ENCODE peak calls at places on chromosomes 2 and 18, in seven cellular contexts. G is HFF-Myc; L is heart left ventricle; B is activated effector memory CD4-positive, alpha-beta T cell treated with anti-CD3 and anti-CD28 coated beads, Interleukin-2, amount 50 U/mL, for 16 hours; O is colonic mucosa; C is AG08395; Z is epithelial cell of esophagus. P is an unnamed sample.

GRCh38 chr2:159677654-159678053 is 34.7 kb upstream of the MARCHF7 start:
- DNase-seq in G (no peak), L (no peak), B (no peak), O (no peak), C (peak), Z (peak), P (peak)

GRCh38 chr2:217216316-217216715 is 356.5 kb upstream of the TNP1 start:
- DNase-seq in G (no peak), L (no peak), B (no peak), O (no peak), C (no peak), Z (no peak), P (no peak)

GRCh38 chr18:58095251-58095650 is 51.2 kb downstream of the NEDD4L start:
- DNase-seq in G (no peak), L (no peak), B (no peak), O (no peak), C (no peak), Z (no peak), P (no peak)

GRCh38 chr18:32333781-32334180 is 136.9 kb downstream of the GAREM1 start:
- DNase-seq in G (no peak), L (peak), B (no peak), O (no peak), C (no peak), Z (peak), P (peak)

GRCh38 chr2:128641421-128642095 is 322.9 kb upstream of the HS6ST1 start:
- DNase-seq in G (no peak), L (no peak), B (no peak), O (no peak), C (no peak), Z (no peak), P (no peak)

GRCh38 chr18:74023220-74023619 is 124.4 kb downstream of the FBXO15 start:
- DNase-seq in G (no peak), L (no peak), B (no peak), O (no peak), C (no peak), Z (no peak), P (no peak)

GRCh38 chr2:81894451-81894990 is 1590.0 kb upstream of the LRRTM1 start:
- DNase-seq in G (no peak), L (no peak), B (no peak), O (no peak), C (no peak), Z (peak), P (no peak)

GRCh38 chr2:65514555-65515195 is 82.3 kb upstream of the SPRED2 start:
- DNase-seq in G (no peak), L (no peak), B (no peak), O (no peak), C (peak), Z (peak), P (no peak)

GRCh38 chr2:10094271-10094814 is 14.1 kb upstream of the CYS1 start:
- DNase-seq in G (no peak), L (no peak), B (no peak), O (no peak), C (no peak), Z (no peak), P (peak)

GRCh38 chr18:23487738-23488625 is 15.3 kb upstream of the RMC1 start:
- DNase-seq in G (no peak), L (no peak), B (peak), O (peak), C (no peak), Z (peak), P (no peak)

GRCh38 chr2:120600335-120600734 is 135.3 kb upstream of the GLI2 start:
- DNase-seq in G (no peak), L (no peak), B (no peak), O (no peak), C (no peak), Z (no peak), P (no peak)

GRCh38 chr2:177332041-177332991 is 60.3 kb upstream of the AGPS start:
- DNase-seq in G (peak), L (peak), B (no peak), O (peak), C (peak), Z (peak), P (peak)

GRCh38 chr18:63119647-63120046 is 199.9 kb downstream of the BCL2 start:
- DNase-seq in G (peak), L (peak), B (peak), O (peak), C (peak), Z (peak), P (peak)

GRCh38 chr18:6741290-6741689 is 11.8 kb downstream of the ARHGAP28 start:
- DNase-seq in G (peak), L (peak), B (no peak), O (no peak), C (peak), Z (peak), P (no peak)

GRCh38 chr2:186561467-186562208 is 28.2 kb upstream of the ITGAV start:
- DNase-seq in G (no peak), L (no peak), B (no peak), O (no peak), C (no peak), Z (peak), P (no peak)

GRCh38 chr18:50870138-50870845 is 8.6 kb upstream of the ME2 start:
- DNase-seq in G (no peak), L (no peak), B (no peak), O (no peak), C (no peak), Z (peak), P (no peak)

GRCh38 chr2:239819091-239819973 is 205.8 kb downstream of the NDUFA10 start:
- DNase-seq in G (no peak), L (no peak), B (peak), O (no peak), C (no peak), Z (no peak), P (no peak)

GRCh38 chr2:190970170-190970569 is 43.8 kb downstream of the STAT1 start:
- DNase-seq in G (no peak), L (no peak), B (no peak), O (no peak), C (no peak), Z (no peak), P (no peak)

GRCh38 chr2:241863021-241863954 is 4.6 kb upstream of the PDCD1 start:
- DNase-seq in G (no peak), L (peak), B (peak), O (no peak), C (peak), Z (no peak), P (no peak)

GRCh38 chr18:80009661-80010550 is 21.5 kb upstream of the TXNL4A start:
- DNase-seq in G (peak), L (peak), B (no peak), O (no peak), C (peak), Z (peak), P (no peak)

GRCh38 chr18:79399275-79400081 is 3.7 kb downstream of the NFATC1 start:
- DNase-seq in G (no peak), L (peak), B (peak), O (no peak), C (no peak), Z (no peak), P (no peak)

GRCh38 chr18:58590231-58590630 is 38.7 kb downstream of the ALPK2 start:
- DNase-seq in G (no peak), L (no peak), B (no peak), O (no peak), C (peak), Z (no peak), P (no peak)

GRCh38 chr2:43071629-43072550 is 154.5 kb downstream of the ZFP36L2 start:
- DNase-seq in G (no peak), L (no peak), B (peak), O (no peak), C (peak), Z (no peak), P (no peak)